ENCODE peak calls at places on chromosomes 6 and 20, in seven cellular contexts. J, E, Q, O, H, F and X are unnamed samples.

GRCh38 chr6:71419954-71420692 is 131.5 kb downstream of the OGFRL1 start:
- DNase-seq in J (no peak), E (no peak), Q (peak), O (no peak), H (peak), F (peak), X (no peak)

GRCh38 chr6:117138920-117139319 is 126.4 kb upstream of the VGLL2 start:
- DNase-seq in J (no peak), E (no peak), Q (no peak), O (no peak), H (no peak), F (no peak), X (no peak)

GRCh38 chr20:35273449-35274171 is 4.3 kb downstream of the MMP24OS start:
- DNase-seq in J (no peak), E (no peak), Q (no peak), O (no peak), H (no peak), F (no peak), X (no peak)

GRCh38 chr6:157099912-157100593 is 223.3 kb downstream of the TMEM242 start:
- DNase-seq in J (no peak), E (no peak), Q (no peak), O (no peak), H (no peak), F (peak), X (no peak)

GRCh38 chr6:4253604-4254211 is 118.3 kb upstream of the ECI2 start:
- DNase-seq in J (peak), E (no peak), Q (peak), O (peak), H (peak), F (no peak), X (peak)

GRCh38 chr6:13006578-13007300 is 290.2 kb downstream of the PHACTR1 start:
- DNase-seq in J (no peak), E (no peak), Q (peak), O (peak), H (no peak), F (no peak), X (no peak)

GRCh38 chr20:31967830-31968249 is at the start of gene XKR7:
- DNase-seq in J (peak), E (no peak), Q (no peak), O (no peak), H (no peak), F (peak), X (no peak)

GRCh38 chr20:23162887-23163286 is 76.8 kb upstream of the CD93 start:
- DNase-seq in J (no peak), E (no peak), Q (no peak), O (no peak), H (peak), F (no peak), X (peak)

GRCh38 chr6:46184114-46184513 is 13.3 kb upstream of the ENPP5 start:
- DNase-seq in J (peak), E (no peak), Q (peak), O (no peak), H (no peak), F (no peak), X (no peak)

GRCh38 chr20:57723816-57724215 is 14.0 kb upstream of the PMEPA1 start:
- DNase-seq in J (no peak), E (no peak), Q (no peak), O (no peak), H (no peak), F (no peak), X (no peak)

GRCh38 chr6:53654745-53655240 is 10.8 kb downstream of the KLHL31 start:
- DNase-seq in J (no peak), E (no peak), Q (no peak), O (no peak), H (no peak), F (no peak), X (no peak)

GRCh38 chr6:133456934-133457333 is 215.8 kb downstream of the EYA4 start:
- DNase-seq in J (no peak), E (no peak), Q (no peak), O (no peak), H (no peak), F (no peak), X (no peak)

GRCh38 chr6:135180458-135181332 is at the start of gene MYB:
- DNase-seq in J (peak), E (peak), Q (peak), O (peak), H (no peak), F (peak), X (no peak)

GRCh38 chr6:139790527-139790926 is 416.1 kb upstream of the CITED2 start:
- DNase-seq in J (no peak), E (no peak), Q (peak), O (no peak), H (no peak), F (no peak), X (no peak)

GRCh38 chr20:44215125-44215524 is 4.6 kb upstream of the OSER1 start:
- DNase-seq in J (peak), E (peak), Q (peak), O (peak), H (peak), F (peak), X (no peak)

GRCh38 chr6:42392871-42393270 is 58.9 kb downstream of the TRERF1 start:
- DNase-seq in J (no peak), E (no peak), Q (no peak), O (no peak), H (no peak), F (no peak), X (no peak)

GRCh38 chr20:24694727-24695528 is 225.5 kb downstream of the SYNDIG1 start:
- DNase-seq in J (no peak), E (no peak), Q (peak), O (no peak), H (peak), F (no peak), X (peak)